ENCODE peak calls at places on chromosomes 6 and 20, in nine cellular contexts. One of them, this sample, is unnamed.

GRCh38 chr6:26065952-26066380 is 21.3 kb upstream of the HFE start:
- DNase-seq in stomach: peak
- DNase-seq in IMR-90: peak
- DNase-seq in body of pancreas: peak
- DNase-seq in adrenal gland: peak
- DNase-seq in uterus: peak
- DNase-seq in transverse colon: peak
- DNase-seq in A549: peak
- DNase-seq in Peyer's patch: peak
- DNase-seq in this sample: no peak

GRCh38 chr6:75747985-75748742 is 875 bp upstream of the MYO6 start:
- DNase-seq in stomach: no peak
- DNase-seq in IMR-90: no peak
- DNase-seq in body of pancreas: no peak
- DNase-seq in adrenal gland: no peak
- DNase-seq in uterus: no peak
- DNase-seq in transverse colon: no peak
- DNase-seq in A549: no peak
- DNase-seq in Peyer's patch: no peak
- DNase-seq in this sample: no peak

GRCh38 chr6:3808759-3809514 is 40.2 kb upstream of the FAM50B start:
- DNase-seq in stomach: peak
- DNase-seq in IMR-90: peak
- DNase-seq in body of pancreas: peak
- DNase-seq in adrenal gland: peak
- DNase-seq in uterus: peak
- DNase-seq in transverse colon: peak
- DNase-seq in A549: peak
- DNase-seq in Peyer's patch: no peak
- DNase-seq in this sample: peak

GRCh38 chr20:6582449-6582848 is 185.0 kb upstream of the BMP2 start:
- DNase-seq in stomach: no peak
- DNase-seq in IMR-90: peak
- DNase-seq in body of pancreas: no peak
- DNase-seq in adrenal gland: no peak
- DNase-seq in uterus: no peak
- DNase-seq in transverse colon: no peak
- DNase-seq in A549: no peak
- DNase-seq in Peyer's patch: no peak
- DNase-seq in this sample: no peak

GRCh38 chr6:56357616-56358373 is 110.4 kb upstream of the COL21A1 start:
- DNase-seq in stomach: no peak
- DNase-seq in IMR-90: peak
- DNase-seq in body of pancreas: no peak
- DNase-seq in adrenal gland: no peak
- DNase-seq in uterus: no peak
- DNase-seq in transverse colon: no peak
- DNase-seq in A549: no peak
- DNase-seq in Peyer's patch: no peak
- DNase-seq in this sample: no peak

GRCh38 chr20:44959082-44959895 is 908 bp downstream of the TOMM34 start:
- DNase-seq in stomach: no peak
- DNase-seq in IMR-90: peak
- DNase-seq in body of pancreas: no peak
- DNase-seq in adrenal gland: peak
- DNase-seq in uterus: no peak
- DNase-seq in transverse colon: peak
- DNase-seq in A549: peak
- DNase-seq in Peyer's patch: no peak
- DNase-seq in this sample: no peak

GRCh38 chr6:75539136-75539535 is 45.5 kb upstream of the FILIP1 start:
- DNase-seq in stomach: no peak
- DNase-seq in IMR-90: peak
- DNase-seq in body of pancreas: no peak
- DNase-seq in adrenal gland: no peak
- DNase-seq in uterus: no peak
- DNase-seq in transverse colon: no peak
- DNase-seq in A549: no peak
- DNase-seq in Peyer's patch: no peak
- DNase-seq in this sample: no peak

GRCh38 chr20:1876217-1876921 is 18.8 kb upstream of the SIRPA start:
- DNase-seq in stomach: no peak
- DNase-seq in IMR-90: no peak
- DNase-seq in body of pancreas: peak
- DNase-seq in adrenal gland: peak
- DNase-seq in uterus: no peak
- DNase-seq in transverse colon: no peak
- DNase-seq in A549: peak
- DNase-seq in Peyer's patch: no peak
- DNase-seq in this sample: no peak

GRCh38 chr6:169171010-169171409 is 82.6 kb downstream of the THBS2 start:
- DNase-seq in stomach: no peak
- DNase-seq in IMR-90: no peak
- DNase-seq in body of pancreas: no peak
- DNase-seq in adrenal gland: peak
- DNase-seq in uterus: no peak
- DNase-seq in transverse colon: no peak
- DNase-seq in A549: no peak
- DNase-seq in Peyer's patch: no peak
- DNase-seq in this sample: peak

GRCh38 chr6:157218371-157219198 is 104.7 kb downstream of the TMEM242 start:
- DNase-seq in stomach: no peak
- DNase-seq in IMR-90: no peak
- DNase-seq in body of pancreas: no peak
- DNase-seq in adrenal gland: no peak
- DNase-seq in uterus: peak
- DNase-seq in transverse colon: no peak
- DNase-seq in A549: no peak
- DNase-seq in Peyer's patch: no peak
- DNase-seq in this sample: peak

GRCh38 chr6:136784910-136785746 is 7.1 kb downstream of the MAP3K5 start:
- DNase-seq in stomach: peak
- DNase-seq in IMR-90: no peak
- DNase-seq in body of pancreas: peak
- DNase-seq in adrenal gland: peak
- DNase-seq in uterus: no peak
- DNase-seq in transverse colon: peak
- DNase-seq in A549: no peak
- DNase-seq in Peyer's patch: no peak
- DNase-seq in this sample: peak

GRCh38 chr6:44530209-44530909 is 142.9 kb downstream of the CDC5L start:
- DNase-seq in stomach: no peak
- DNase-seq in IMR-90: no peak
- DNase-seq in body of pancreas: peak
- DNase-seq in adrenal gland: no peak
- DNase-seq in uterus: no peak
- DNase-seq in transverse colon: no peak
- DNase-seq in A549: no peak
- DNase-seq in Peyer's patch: no peak
- DNase-seq in this sample: no peak

GRCh38 chr6:4852938-4853337 is 76.7 kb downstream of the CDYL start:
- DNase-seq in stomach: no peak
- DNase-seq in IMR-90: no peak
- DNase-seq in body of pancreas: no peak
- DNase-seq in adrenal gland: no peak
- DNase-seq in uterus: no peak
- DNase-seq in transverse colon: no peak
- DNase-seq in A549: no peak
- DNase-seq in Peyer's patch: no peak
- DNase-seq in this sample: no peak

DNA sequence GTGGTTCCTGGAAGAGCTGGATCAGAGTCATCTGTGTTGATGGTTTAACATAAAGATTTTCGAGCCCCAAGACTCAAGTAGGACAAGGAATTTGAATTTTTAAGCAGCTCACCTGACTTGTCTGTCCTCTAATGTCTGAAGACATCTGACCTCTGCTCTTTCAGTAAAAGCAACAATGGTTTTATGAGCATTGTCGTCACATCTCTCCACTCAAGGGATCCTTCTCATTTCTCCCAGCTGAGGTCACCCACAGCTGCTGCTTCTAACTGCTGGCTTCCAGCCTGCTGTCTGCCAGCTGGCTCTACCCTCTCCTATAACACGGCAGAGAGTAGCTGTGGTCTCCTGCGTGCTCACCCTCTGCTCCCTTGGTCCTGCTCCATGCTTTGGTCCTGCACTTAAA is 24.7 kb upstream of the HDAC2 start:
- DNase-seq in stomach: no peak
- DNase-seq in IMR-90: peak
- DNase-seq in body of pancreas: no peak
- DNase-seq in adrenal gland: peak
- DNase-seq in uterus: no peak
- DNase-seq in transverse colon: peak
- DNase-seq in A549: peak
- DNase-seq in Peyer's patch: no peak
- DNase-seq in this sample: no peak
- TF ChIP-seq CTCF in stomach: no peak
- TF ChIP-seq CTCF in IMR-90: no peak
- TF ChIP-seq CTCF in body of pancreas: no peak
- TF ChIP-seq CTCF in adrenal gland: no peak
- TF ChIP-seq CTCF in uterus: no peak
- TF ChIP-seq CTCF in transverse colon: no peak
- TF ChIP-seq CTCF in A549: no peak
- TF ChIP-seq CTCF in Peyer's patch: no peak
- TF ChIP-seq CTCF in this sample: no peak

DNA sequence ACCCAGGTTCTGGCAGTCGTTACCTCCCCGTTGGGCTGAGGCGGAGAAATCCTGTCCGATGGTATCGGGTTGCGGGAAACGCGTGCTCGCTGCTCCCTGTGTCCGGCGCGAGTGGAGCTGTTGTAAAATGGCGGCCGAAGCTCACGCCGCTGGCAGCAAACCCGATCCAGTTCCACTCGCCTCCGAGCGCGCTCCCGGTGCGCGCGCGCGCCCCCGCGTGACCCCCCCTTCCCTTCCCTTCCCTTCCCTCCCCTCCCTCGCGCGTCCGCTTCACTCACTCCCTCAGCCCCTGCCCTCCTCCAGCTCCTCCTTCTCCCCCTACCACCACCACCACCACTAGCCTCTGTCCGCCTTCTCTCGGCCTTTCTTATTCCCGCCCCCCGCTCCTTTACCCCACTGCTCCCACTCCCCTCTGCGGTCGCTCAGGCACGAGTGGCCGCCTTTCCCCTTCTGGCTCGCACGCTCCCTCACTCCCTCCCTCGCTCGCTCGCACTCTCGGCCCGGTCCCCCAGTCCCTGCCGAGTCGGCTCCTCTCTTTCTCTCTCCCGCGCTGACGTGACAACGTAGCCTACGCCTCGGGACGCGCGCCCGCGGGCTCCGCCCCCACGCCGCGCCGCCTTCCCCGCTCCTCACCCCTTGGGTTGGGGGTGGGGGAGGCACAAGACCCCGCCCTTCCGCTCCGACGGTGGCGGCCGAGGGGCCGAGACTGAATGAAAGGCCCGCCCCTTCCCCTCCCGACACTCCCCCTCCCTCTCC is at the start of gene SYNCRIP:
- DNase-seq in stomach: peak
- DNase-seq in IMR-90: peak
- DNase-seq in body of pancreas: peak
- DNase-seq in adrenal gland: peak
- DNase-seq in uterus: peak
- DNase-seq in transverse colon: peak
- DNase-seq in A549: peak
- DNase-seq in Peyer's patch: peak
- DNase-seq in this sample: peak
- TF ChIP-seq POLR2A in stomach: peak
- TF ChIP-seq POLR2A in IMR-90: peak
- TF ChIP-seq POLR2A in body of pancreas: peak
- TF ChIP-seq POLR2A in adrenal gland: peak
- TF ChIP-seq POLR2A in uterus: peak
- TF ChIP-seq POLR2A in transverse colon: peak
- TF ChIP-seq POLR2A in A549: peak
- TF ChIP-seq POLR2A in Peyer's patch: peak
- TF ChIP-seq POLR2A in this sample: no peak

DNA sequence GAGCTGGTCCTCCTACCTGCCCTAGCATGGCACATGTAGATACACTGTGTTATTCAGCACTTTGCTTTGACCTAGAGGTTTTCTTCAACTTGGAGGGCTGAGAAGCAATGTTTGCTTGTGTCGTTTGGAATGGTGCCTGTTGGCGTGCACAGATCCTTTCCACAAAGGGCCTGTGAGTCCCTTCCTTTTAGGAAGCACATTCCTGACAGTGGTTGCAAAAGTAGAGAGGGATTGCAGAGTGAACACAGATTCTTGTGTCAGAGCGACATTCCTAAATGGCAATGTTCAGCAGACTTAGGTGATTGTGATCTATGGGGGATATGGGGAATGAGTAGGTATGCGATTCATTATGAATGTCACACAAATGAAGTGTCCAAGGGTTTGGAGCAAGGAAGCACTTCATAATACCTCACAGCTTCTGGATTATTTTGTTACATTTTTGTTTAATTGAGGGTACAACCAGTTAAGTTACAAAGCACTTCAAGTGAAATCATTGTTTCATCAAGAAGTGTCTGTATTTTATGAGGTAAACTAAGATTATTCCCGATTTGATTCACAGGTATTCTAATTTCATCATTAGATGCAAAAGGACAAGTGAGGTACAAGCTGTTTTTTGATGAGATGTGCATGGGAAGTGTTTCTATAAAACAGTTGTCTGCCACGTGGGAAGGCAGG is 711 bp upstream of the RNF144B start:
- DNase-seq in stomach: peak
- DNase-seq in IMR-90: peak
- DNase-seq in body of pancreas: peak
- DNase-seq in adrenal gland: no peak
- DNase-seq in uterus: peak
- DNase-seq in transverse colon: no peak
- DNase-seq in A549: no peak
- DNase-seq in Peyer's patch: no peak
- DNase-seq in this sample: no peak
- H3K4me3 ChIP-seq in stomach: no peak
- H3K4me3 ChIP-seq in IMR-90: no peak
- H3K4me3 ChIP-seq in body of pancreas: no peak
- H3K4me3 ChIP-seq in adrenal gland: no peak
- H3K4me3 ChIP-seq in uterus: no peak
- H3K4me3 ChIP-seq in transverse colon: peak
- H3K4me3 ChIP-seq in A549: no peak
- H3K4me3 ChIP-seq in Peyer's patch: peak
- H3K4me3 ChIP-seq in this sample: no peak

DNA sequence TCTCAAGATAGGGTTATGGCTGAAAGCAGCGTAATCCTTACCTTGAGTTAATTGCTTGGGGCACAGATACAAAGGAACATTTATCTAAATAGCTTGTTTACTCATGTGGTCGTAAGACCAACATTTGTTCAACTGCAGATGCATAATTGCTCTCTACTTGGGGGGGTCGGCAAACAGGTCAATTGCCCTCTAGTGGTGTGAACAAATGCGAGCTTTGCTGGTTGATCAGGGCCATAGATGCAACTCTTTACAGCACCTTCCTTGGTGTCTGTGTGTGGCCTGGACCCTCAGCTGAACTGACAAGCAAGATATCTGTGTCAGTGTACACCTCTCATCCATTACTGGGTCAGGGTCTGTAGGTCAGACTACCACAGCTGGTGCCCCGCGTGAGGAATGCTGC is 24.1 kb downstream of the HLA-DPA1 start:
- DNase-seq in stomach: no peak
- DNase-seq in IMR-90: no peak
- DNase-seq in body of pancreas: no peak
- DNase-seq in adrenal gland: no peak
- DNase-seq in uterus: no peak
- DNase-seq in transverse colon: no peak
- DNase-seq in A549: no peak
- DNase-seq in Peyer's patch: no peak
- DNase-seq in this sample: no peak
- TF ChIP-seq CTCF in stomach: no peak
- TF ChIP-seq CTCF in IMR-90: no peak
- TF ChIP-seq CTCF in body of pancreas: no peak
- TF ChIP-seq CTCF in adrenal gland: no peak
- TF ChIP-seq CTCF in uterus: no peak
- TF ChIP-seq CTCF in transverse colon: no peak
- TF ChIP-seq CTCF in A549: no peak
- TF ChIP-seq CTCF in Peyer's patch: peak
- TF ChIP-seq CTCF in this sample: no peak